ENCODE peak calls at places on chromosomes 6 and 20, in nine cellular contexts. One of them, this sample, is unnamed.

GRCh38 chr6:67818322-67818721 is 816.8 kb upstream of the ADGRB3 start:
- DNase-seq in cardiac muscle cell: no peak
- DNase-seq in neural progenitor cell: no peak
- DNase-seq in psoas muscle: no peak
- DNase-seq in uterus: no peak
- DNase-seq in cardiac fibroblast: no peak
- DNase-seq in AG10803: no peak
- DNase-seq in endothelial cell: no peak
- DNase-seq in tibial artery: no peak
- DNase-seq in this sample: no peak

GRCh38 chr6:31763617-31763940 is 1.1 kb downstream of the SAPCD1 start:
- DNase-seq in neural progenitor cell: peak; percentile 88
- DNase-seq in psoas muscle: no peak
- DNase-seq in cardiac muscle cell: peak; percentile 48
- DNase-seq in cardiac fibroblast: peak; percentile 44
- DNase-seq in AG10803: peak; percentile 83
- DNase-seq in uterus: no peak
- DNase-seq in endothelial cell: no peak
- DNase-seq in tibial artery: no peak
- DNase-seq in this sample: no peak

GRCh38 chr6:85428486-85428885 is 21.4 kb upstream of the NT5E start:
- DNase-seq in uterus: no peak
- DNase-seq in tibial artery: no peak
- DNase-seq in neural progenitor cell: no peak
- DNase-seq in cardiac fibroblast: no peak
- DNase-seq in AG10803: peak; percentile 79
- DNase-seq in endothelial cell: no peak
- DNase-seq in psoas muscle: no peak
- DNase-seq in cardiac muscle cell: no peak
- DNase-seq in this sample: no peak

GRCh38 chr6:143323729-143324465 is 126.6 kb downstream of the ADAT2 start:
- DNase-seq in cardiac muscle cell: no peak
- DNase-seq in AG10803: peak; percentile 70
- DNase-seq in endothelial cell: no peak
- DNase-seq in uterus: no peak
- DNase-seq in tibial artery: no peak
- DNase-seq in cardiac fibroblast: no peak
- DNase-seq in psoas muscle: no peak
- DNase-seq in neural progenitor cell: no peak
- DNase-seq in this sample: no peak

GRCh38 chr20:53901064-53901463 is 169.3 kb downstream of the BCAS1 start:
- DNase-seq in psoas muscle: no peak
- DNase-seq in tibial artery: no peak
- DNase-seq in AG10803: peak; percentile 87
- DNase-seq in cardiac fibroblast: peak; percentile 78
- DNase-seq in neural progenitor cell: no peak
- DNase-seq in cardiac muscle cell: peak; percentile 59
- DNase-seq in uterus: no peak
- DNase-seq in endothelial cell: no peak
- DNase-seq in this sample: no peak

GRCh38 chr6:448296-449056 is 56.9 kb downstream of the IRF4 start:
- DNase-seq in psoas muscle: no peak
- DNase-seq in tibial artery: no peak
- DNase-seq in cardiac fibroblast: no peak
- DNase-seq in AG10803: no peak
- DNase-seq in neural progenitor cell: no peak
- DNase-seq in cardiac muscle cell: no peak
- DNase-seq in uterus: no peak
- DNase-seq in endothelial cell: no peak
- DNase-seq in this sample: no peak

GRCh38 chr20:63005862-63006564 is 751 bp downstream of the BHLHE23 start:
- DNase-seq in psoas muscle: no peak
- DNase-seq in tibial artery: no peak
- DNase-seq in cardiac muscle cell: peak; percentile 20
- DNase-seq in neural progenitor cell: peak; percentile 79
- DNase-seq in cardiac fibroblast: peak; percentile 35
- DNase-seq in endothelial cell: no peak
- DNase-seq in AG10803: peak; percentile 11
- DNase-seq in uterus: no peak
- DNase-seq in this sample: no peak

GRCh38 chr6:149062653-149063348 is 254.7 kb upstream of the TAB2 start:
- DNase-seq in uterus: no peak
- DNase-seq in psoas muscle: no peak
- DNase-seq in neural progenitor cell: no peak
- DNase-seq in endothelial cell: no peak
- DNase-seq in cardiac fibroblast: no peak
- DNase-seq in cardiac muscle cell: no peak
- DNase-seq in AG10803: no peak
- DNase-seq in tibial artery: no peak
- DNase-seq in this sample: no peak

GRCh38 chr6:52577022-52577777 is at the start of gene TRAM2:
- DNase-seq in endothelial cell: peak; percentile 90
- DNase-seq in cardiac fibroblast: peak; percentile 78
- DNase-seq in neural progenitor cell: peak; percentile 97
- DNase-seq in AG10803: peak; percentile 83
- DNase-seq in cardiac muscle cell: peak; percentile 92
- DNase-seq in uterus: peak; percentile 84
- DNase-seq in psoas muscle: peak; percentile 92
- DNase-seq in tibial artery: peak; percentile 72
- DNase-seq in this sample: peak; percentile 61

GRCh38 chr6:71468841-71469750 is 180.5 kb downstream of the OGFRL1 start:
- DNase-seq in cardiac muscle cell: peak; percentile 88
- DNase-seq in tibial artery: peak; percentile 45
- DNase-seq in cardiac fibroblast: peak; percentile 86
- DNase-seq in psoas muscle: no peak
- DNase-seq in uterus: peak; percentile 27
- DNase-seq in neural progenitor cell: no peak
- DNase-seq in AG10803: peak; percentile 95
- DNase-seq in endothelial cell: no peak
- DNase-seq in this sample: no peak

GRCh38 chr6:3392930-3393575 is 63.8 kb downstream of the SLC22A23 start:
- DNase-seq in uterus: no peak
- DNase-seq in tibial artery: no peak
- DNase-seq in endothelial cell: no peak
- DNase-seq in psoas muscle: no peak
- DNase-seq in neural progenitor cell: no peak
- DNase-seq in AG10803: no peak
- DNase-seq in cardiac fibroblast: no peak
- DNase-seq in cardiac muscle cell: no peak
- DNase-seq in this sample: no peak

GRCh38 chr6:6315660-6316059 is 4.8 kb downstream of the F13A1 start:
- DNase-seq in psoas muscle: no peak
- DNase-seq in neural progenitor cell: peak; percentile 68
- DNase-seq in cardiac fibroblast: peak; percentile 55
- DNase-seq in tibial artery: no peak
- DNase-seq in uterus: peak; percentile 32
- DNase-seq in AG10803: peak; percentile 45
- DNase-seq in cardiac muscle cell: peak; percentile 53
- DNase-seq in endothelial cell: peak; percentile 52
- DNase-seq in this sample: peak; percentile 58

GRCh38 chr6:53378208-53378607 is 29.5 kb upstream of the ELOVL5 start:
- DNase-seq in neural progenitor cell: no peak
- DNase-seq in cardiac muscle cell: no peak
- DNase-seq in AG10803: peak; percentile 5
- DNase-seq in cardiac fibroblast: no peak
- DNase-seq in tibial artery: no peak
- DNase-seq in psoas muscle: no peak
- DNase-seq in endothelial cell: no peak
- DNase-seq in uterus: no peak
- DNase-seq in this sample: no peak

GRCh38 chr6:57257911-57258541 is 35.9 kb upstream of the RAB23 start:
- DNase-seq in endothelial cell: no peak
- DNase-seq in AG10803: peak; percentile 92
- DNase-seq in psoas muscle: no peak
- DNase-seq in tibial artery: no peak
- DNase-seq in cardiac muscle cell: peak; percentile 70
- DNase-seq in neural progenitor cell: no peak
- DNase-seq in cardiac fibroblast: peak; percentile 88
- DNase-seq in uterus: peak; percentile 68
- DNase-seq in this sample: no peak

GRCh38 chr6:139370047-139370706 is 4.3 kb downstream of the CITED2 start:
- DNase-seq in psoas muscle: no peak
- DNase-seq in uterus: no peak
- DNase-seq in endothelial cell: no peak
- DNase-seq in AG10803: peak; percentile 94
- DNase-seq in tibial artery: no peak
- DNase-seq in neural progenitor cell: peak; percentile 53
- DNase-seq in cardiac muscle cell: peak; percentile 84
- DNase-seq in cardiac fibroblast: peak; percentile 79
- DNase-seq in this sample: no peak

GRCh38 chr6:149323353-149323752 is 5.8 kb downstream of the TAB2 start:
- DNase-seq in cardiac muscle cell: no peak
- DNase-seq in uterus: no peak
- DNase-seq in endothelial cell: no peak
- DNase-seq in neural progenitor cell: no peak
- DNase-seq in AG10803: no peak
- DNase-seq in tibial artery: no peak
- DNase-seq in cardiac fibroblast: no peak
- DNase-seq in psoas muscle: no peak
- DNase-seq in this sample: no peak

GRCh38 chr6:63824722-63825121 is 189.1 kb downstream of the PHF3 start:
- DNase-seq in tibial artery: no peak
- DNase-seq in cardiac muscle cell: no peak
- DNase-seq in endothelial cell: no peak
- DNase-seq in neural progenitor cell: no peak
- DNase-seq in cardiac fibroblast: no peak
- DNase-seq in uterus: no peak
- DNase-seq in psoas muscle: peak; percentile 46
- DNase-seq in AG10803: no peak
- DNase-seq in this sample: no peak

GRCh38 chr6:63816979-63817436 is 181.4 kb downstream of the PHF3 start:
- DNase-seq in cardiac fibroblast: peak; percentile 40
- DNase-seq in cardiac muscle cell: peak; percentile 55
- DNase-seq in neural progenitor cell: peak; percentile 60
- DNase-seq in psoas muscle: no peak
- DNase-seq in AG10803: no peak
- DNase-seq in uterus: no peak
- DNase-seq in endothelial cell: no peak
- DNase-seq in tibial artery: no peak
- DNase-seq in this sample: no peak

GRCh38 chr6:63817492-63818050 is 182.0 kb downstream of the PHF3 start:
- DNase-seq in uterus: no peak
- DNase-seq in neural progenitor cell: no peak
- DNase-seq in endothelial cell: no peak
- DNase-seq in psoas muscle: no peak
- DNase-seq in tibial artery: no peak
- DNase-seq in cardiac fibroblast: no peak
- DNase-seq in cardiac muscle cell: peak; percentile 74
- DNase-seq in AG10803: no peak
- DNase-seq in this sample: no peak

GRCh38 chr6:63819831-63820230 is 184.2 kb downstream of the PHF3 start:
- DNase-seq in tibial artery: no peak
- DNase-seq in cardiac muscle cell: peak; percentile 66
- DNase-seq in endothelial cell: no peak
- DNase-seq in uterus: no peak
- DNase-seq in neural progenitor cell: no peak
- DNase-seq in cardiac fibroblast: peak; percentile 58
- DNase-seq in psoas muscle: no peak
- DNase-seq in AG10803: no peak
- DNase-seq in this sample: no peak

GRCh38 chr6:63821442-63821841 is 185.8 kb downstream of the PHF3 start:
- DNase-seq in cardiac muscle cell: no peak
- DNase-seq in psoas muscle: no peak
- DNase-seq in AG10803: no peak
- DNase-seq in neural progenitor cell: no peak
- DNase-seq in endothelial cell: no peak
- DNase-seq in uterus: no peak
- DNase-seq in cardiac fibroblast: peak; percentile 30
- DNase-seq in tibial artery: no peak
- DNase-seq in this sample: no peak
- TF ChIP-seq CTCF in cardiac muscle cell: no peak
- TF ChIP-seq CTCF in psoas muscle: no peak
- TF ChIP-seq CTCF in AG10803: no peak
- TF ChIP-seq CTCF in neural progenitor cell: no peak
- TF ChIP-seq CTCF in endothelial cell: no peak
- TF ChIP-seq CTCF in uterus: no peak
- TF ChIP-seq CTCF in cardiac fibroblast: no peak
- TF ChIP-seq CTCF in tibial artery: no peak
- TF ChIP-seq CTCF in this sample: no peak

DNA sequence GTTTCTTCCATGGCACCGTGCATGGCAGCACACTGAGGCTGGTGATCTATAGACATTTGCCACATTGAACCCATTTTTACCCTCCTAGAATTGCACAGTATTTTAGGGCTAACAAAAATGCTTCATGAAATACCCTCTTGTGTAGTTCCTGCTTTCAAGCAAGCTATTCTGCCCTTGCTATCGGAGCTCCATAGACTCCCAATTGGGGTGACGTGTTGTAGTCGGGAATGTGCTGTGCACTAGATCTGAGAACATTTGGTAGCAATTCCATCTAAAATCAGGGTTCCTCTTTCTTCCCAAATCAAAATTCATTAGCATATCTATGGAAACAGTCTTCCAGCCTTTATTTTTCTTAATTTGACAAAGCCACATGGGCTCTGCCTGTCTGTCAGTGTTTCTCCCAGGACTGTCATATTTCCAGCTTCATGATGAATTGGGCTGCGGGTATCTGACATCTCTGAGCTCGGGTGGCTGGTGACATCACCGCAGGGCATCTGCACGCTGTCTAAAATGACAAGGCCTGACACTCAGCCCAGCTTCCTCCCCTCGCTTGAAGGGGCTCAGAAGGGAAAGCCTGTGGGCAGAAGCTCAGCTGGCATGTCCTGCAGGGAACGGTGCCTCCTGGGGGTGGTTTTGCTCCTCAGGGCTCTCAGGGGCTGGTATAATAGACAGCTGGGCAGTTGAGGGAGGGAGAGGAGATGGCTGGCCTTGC is 406.4 kb downstream of the QKI start:
- DNase-seq in uterus: no peak
- DNase-seq in tibial artery: no peak
- DNase-seq in endothelial cell: no peak
- DNase-seq in cardiac fibroblast: no peak
- DNase-seq in psoas muscle: peak; percentile 82
- DNase-seq in AG10803: no peak
- DNase-seq in neural progenitor cell: no peak
- DNase-seq in cardiac muscle cell: no peak
- DNase-seq in this sample: no peak
- TF ChIP-seq CTCF in uterus: no peak
- TF ChIP-seq CTCF in tibial artery: no peak
- TF ChIP-seq CTCF in endothelial cell: no peak
- TF ChIP-seq CTCF in cardiac fibroblast: no peak
- TF ChIP-seq CTCF in psoas muscle: peak; percentile 27
- TF ChIP-seq CTCF in AG10803: no peak
- TF ChIP-seq CTCF in neural progenitor cell: no peak
- TF ChIP-seq CTCF in cardiac muscle cell: no peak
- TF ChIP-seq CTCF in this sample: no peak

GRCh38 chr6:9412951-9413559 is 977.7 kb upstream of the SLC35B3 start:
- DNase-seq in cardiac muscle cell: peak; percentile 12
- DNase-seq in endothelial cell: peak; percentile 43
- DNase-seq in neural progenitor cell: peak; percentile 48
- DNase-seq in psoas muscle: peak; percentile 48
- DNase-seq in cardiac fibroblast: peak; percentile 8
- DNase-seq in AG10803: peak; percentile 13
- DNase-seq in uterus: no peak
- DNase-seq in tibial artery: no peak
- DNase-seq in this sample: peak; percentile 36
- TF ChIP-seq CTCF in cardiac muscle cell: peak; percentile 38
- TF ChIP-seq CTCF in endothelial cell: peak; percentile 23
- TF ChIP-seq CTCF in neural progenitor cell: peak; percentile 66
- TF ChIP-seq CTCF in psoas muscle: peak; percentile 58
- TF ChIP-seq CTCF in cardiac fibroblast: peak; percentile 45
- TF ChIP-seq CTCF in AG10803: peak; percentile 67
- TF ChIP-seq CTCF in uterus: no peak
- TF ChIP-seq CTCF in tibial artery: no peak
- TF ChIP-seq CTCF in this sample: peak; percentile 40

GRCh38 chr6:112478036-112478435 is 130.9 kb downstream of the RFPL4B start:
- DNase-seq in endothelial cell: no peak
- DNase-seq in neural progenitor cell: no peak
- DNase-seq in uterus: no peak
- DNase-seq in tibial artery: no peak
- DNase-seq in cardiac fibroblast: no peak
- DNase-seq in AG10803: peak; percentile 50
- DNase-seq in cardiac muscle cell: no peak
- DNase-seq in psoas muscle: no peak
- DNase-seq in this sample: no peak
- TF ChIP-seq CTCF in endothelial cell: no peak
- TF ChIP-seq CTCF in neural progenitor cell: no peak
- TF ChIP-seq CTCF in uterus: no peak
- TF ChIP-seq CTCF in tibial artery: no peak
- TF ChIP-seq CTCF in cardiac fibroblast: no peak
- TF ChIP-seq CTCF in AG10803: no peak
- TF ChIP-seq CTCF in cardiac muscle cell: no peak
- TF ChIP-seq CTCF in psoas muscle: no peak
- TF ChIP-seq CTCF in this sample: no peak

This sample was measured in activated CD8-positive, alpha-beta T cell treated with anti-CD3 and anti-CD28 coated beads for 36 hours.